ENCODE peak calls at places on chromosomes 11 and 22, in five cellular contexts. X, O, E, D and G are unnamed samples. For H3K36me3 and H3K9me3, the result is how much of the 10 kb centered on the place peaks cover.

GRCh38 chr22:30423296-30423958 is 2.1 kb upstream of the MTFP1 start:
- DNase-seq in X (no peak), O (no peak), E (peak), D (no peak), G (no peak)

GRCh38 chr22:46084943-46085830 is 65.1 kb upstream of the PPARA start:
- DNase-seq in X (no peak), O (peak), E (peak), D (peak), G (no peak)

GRCh38 chr11:70159612-70160570 is 43.2 kb upstream of the FADD start:
- DNase-seq in X (peak), O (peak), E (peak), D (no peak), G (no peak)

GRCh38 chr11:72719144-72719543 is 33.1 kb downstream of the ARAP1 start:
- DNase-seq in X (no peak), O (no peak), E (no peak), D (no peak), G (no peak)

GRCh38 chr11:64800633-64801464 is 2.2 kb downstream of the MAP4K2 start:
- DNase-seq in X (no peak), O (no peak), E (no peak), D (no peak), G (no peak)

GRCh38 chr11:126440276-126440675 is 84.8 kb downstream of the ST3GAL4 start:
- DNase-seq in X (no peak), O (no peak), E (no peak), D (no peak), G (no peak)

GRCh38 chr11:19577849-19578619 is 134.6 kb upstream of the NAV2 start:
- DNase-seq in X (no peak), O (no peak), E (peak), D (peak), G (no peak)

GRCh38 chr11:78740175-78741161 is 165.8 kb upstream of the NARS2 start:
- DNase-seq in X (no peak), O (no peak), E (no peak), D (peak), G (no peak)

GRCh38 chr11:43987384-43988039 is 45.1 kb downstream of the C11orf96 start:
- DNase-seq in X (no peak), O (peak), E (no peak), D (peak), G (no peak)

GRCh38 chr11:86232556-86232955 is 12.0 kb upstream of the EED start:
- DNase-seq in X (no peak), O (no peak), E (no peak), D (no peak), G (no peak)

GRCh38 chr11:108614086-108614485 is 20.5 kb upstream of the EXPH5 start:
- DNase-seq in X (no peak), O (no peak), E (no peak), D (no peak), G (no peak)

GRCh38 chr22:28594784-28595324 is 84.8 kb downstream of the TTC28 start:
- DNase-seq in X (peak), O (no peak), E (no peak), D (peak), G (peak)

GRCh38 chr22:30265131-30265720 is 1.4 kb downstream of the OSM start:
- DNase-seq in X (no peak), O (no peak), E (no peak), D (no peak), G (no peak)

GRCh38 chr11:76692956-76693355 is 22.4 kb upstream of the LRRC32 start:
- DNase-seq in X (no peak), O (no peak), E (no peak), D (no peak), G (no peak)

GRCh38 chr11:77215106-77215505 is 86.4 kb downstream of the GDPD4 start:
- DNase-seq in X (no peak), O (no peak), E (no peak), D (no peak), G (no peak)

GRCh38 chr11:65274734-65275682 is 13.2 kb downstream of the POLA2 start:
- DNase-seq in X (peak), O (peak), E (peak), D (peak), G (no peak)

GRCh38 chr22:20615021-20615420 is 107.6 kb downstream of the MED15 start:
- DNase-seq in X (no peak), O (no peak), E (no peak), D (no peak), G (no peak)

GRCh38 chr11:130888790-130889189 is 27.5 kb downstream of the SNX19 start:
- DNase-seq in X (no peak), O (no peak), E (no peak), D (no peak), G (no peak)

GRCh38 chr22:29879738-29880137 is 3.2 kb upstream of the MTMR3 start:
- DNase-seq in X (peak), O (no peak), E (no peak), D (peak), G (no peak)

GRCh38 chr22:35205956-35206355 is 51.3 kb upstream of the HMGXB4 start:
- DNase-seq in X (no peak), O (no peak), E (peak), D (no peak), G (no peak)

GRCh38 chr11:61345170-61345610 is 12.2 kb downstream of the TKFC start:
- DNase-seq in X (no peak), O (no peak), E (no peak), D (peak), G (no peak)

GRCh38 chr11:9739108-9739507 is 75.2 kb downstream of the SWAP70 start:
- DNase-seq in X (no peak), O (no peak), E (no peak), D (no peak), G (no peak)

GRCh38 chr22:49747705-49748104 is 80.0 kb downstream of the BRD1 start:
- DNase-seq in X (no peak), O (no peak), E (no peak), D (no peak), G (no peak)

GRCh38 chr22:30870451-30871345 is 97.9 kb downstream of the MORC2 start:
- DNase-seq in X (no peak), O (no peak), E (no peak), D (peak), G (no peak)

GRCh38 chr22:41425704-41426365 is 20.8 kb downstream of the TOB2 start:
- DNase-seq in X (no peak), O (no peak), E (no peak), D (no peak), G (no peak)

GRCh38 chr11:2693271-2693833 is 6.4 kb downstream of the KCNQ1OT1 start:
- DNase-seq in X (no peak), O (no peak), E (no peak), D (no peak), G (no peak)

GRCh38 chr11:43920598-43921419 is 21.6 kb upstream of the C11orf96 start:
- DNase-seq in X (peak), O (peak), E (no peak), D (no peak), G (no peak)

GRCh38 chr11:78227906-78228305 is 39.2 kb downstream of the USP35 start:
- DNase-seq in X (no peak), O (no peak), E (no peak), D (no peak), G (no peak)

GRCh38 chr11:1267441-1268100 is 41.9 kb downstream of the TOLLIP start:
- DNase-seq in X (no peak), O (no peak), E (no peak), D (no peak), G (no peak)

GRCh38 chr11:118436639-118437045 is 350 bp downstream of the KMT2A start:
- DNase-seq in X (no peak), O (no peak), E (no peak), D (no peak), G (no peak)

GRCh38 chr11:62120466-62120865 is 3.3 kb upstream of the INCENP start:
- DNase-seq in X (no peak), O (no peak), E (no peak), D (no peak), G (no peak)

GRCh38 chr11:117703209-117703608 is 93.8 kb downstream of the DSCAML1 start:
- DNase-seq in X (no peak), O (no peak), E (no peak), D (no peak), G (no peak)

GRCh38 chr11:84564180-84564866 is 1062.8 kb downstream of the DLG2 start:
- DNase-seq in X (peak), O (peak), E (no peak), D (peak), G (no peak)

GRCh38 chr11:104570088-104570701 is 328.1 kb downstream of the CASP12 start:
- DNase-seq in X (no peak), O (no peak), E (no peak), D (no peak), G (no peak)

GRCh38 chr11:61072316-61073109 is 29.8 kb upstream of the CD5 start:
- DNase-seq in X (no peak), O (no peak), E (no peak), D (no peak), G (no peak)

GRCh38 chr11:87859583-87859982 is 315.7 kb downstream of the RAB38 start:
- DNase-seq in X (no peak), O (peak), E (no peak), D (no peak), G (no peak)

GRCh38 chr11:114398303-114398920 is 1.9 kb downstream of the C11orf71 start:
- DNase-seq in X (no peak), O (no peak), E (no peak), D (no peak), G (no peak)

GRCh38 chr11:18727499-18728236 is 1.7 kb upstream of the IGSF22 start:
- DNase-seq in X (peak), O (no peak), E (no peak), D (peak), G (no peak)

DNA sequence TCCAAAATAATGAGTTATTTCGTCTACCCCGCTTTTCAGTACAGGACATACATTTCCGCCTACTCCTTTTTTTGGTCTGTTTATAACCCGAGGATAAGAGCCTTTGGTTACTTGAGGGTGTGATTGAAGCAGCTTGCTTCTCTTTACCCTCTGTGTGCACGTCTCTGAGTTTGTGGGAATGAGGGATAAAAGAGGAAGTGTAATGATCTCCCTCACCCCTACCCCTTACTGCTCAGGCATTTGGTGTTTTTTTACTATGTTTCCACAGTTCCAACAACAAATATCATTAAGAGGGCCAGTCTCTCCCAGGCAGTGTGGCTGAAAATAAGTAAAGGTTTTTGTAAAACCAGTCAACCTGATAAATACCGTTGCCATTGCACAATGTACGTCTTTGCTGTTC is 83.2 kb upstream of the GAL start:
- DNase-seq in X (no peak), O (no peak), E (no peak), D (no peak), G (no peak)
- H3K36me3 ChIP-seq in X (half or more), O (half or more), E (under half), D (half or more), G (half or more)

GRCh38 chr22:22156716-22157499 is 87.7 kb upstream of the VPREB1 start:
- DNase-seq in X (peak), O (peak), E (peak), D (peak), G (peak)
- TF ChIP-seq POLR2AphosphoS5 in X (no peak), O (no peak), E (no peak), D (no peak), G (no peak)

DNA sequence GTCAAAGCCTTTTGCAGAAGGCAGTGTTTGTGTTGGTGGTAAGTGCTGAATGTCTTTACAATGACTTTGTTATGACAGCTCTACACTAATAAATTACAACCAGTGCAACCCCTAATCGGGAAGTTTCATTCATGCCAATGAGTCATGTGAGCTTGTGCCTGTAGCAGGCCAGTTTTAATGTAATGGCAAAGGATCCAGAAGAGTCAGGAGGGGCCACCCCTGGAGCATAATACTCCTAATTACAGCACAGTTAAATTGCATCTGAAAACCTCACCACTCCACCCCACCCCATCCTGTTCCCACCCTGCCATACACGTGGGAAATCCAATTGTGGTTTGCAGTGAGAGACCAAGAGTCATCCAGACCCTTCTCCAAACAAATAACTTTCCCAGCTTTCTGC is 277.4 kb upstream of the FAT3 start:
- DNase-seq in X (no peak), O (no peak), E (peak), D (no peak), G (no peak)
- H3K9me3 ChIP-seq in X (under half), O (under half), E (under half), D (under half), G (under half)

GRCh38 chr11:8682219-8683114 is at the start of the genes RPL27A and TRIM66:
- DNase-seq in X (peak), O (peak), E (peak), D (peak), G (peak)
- H3K36me3 ChIP-seq in X (under half), O (half or more), E (under half), D (under half), G (under half)

DNA sequence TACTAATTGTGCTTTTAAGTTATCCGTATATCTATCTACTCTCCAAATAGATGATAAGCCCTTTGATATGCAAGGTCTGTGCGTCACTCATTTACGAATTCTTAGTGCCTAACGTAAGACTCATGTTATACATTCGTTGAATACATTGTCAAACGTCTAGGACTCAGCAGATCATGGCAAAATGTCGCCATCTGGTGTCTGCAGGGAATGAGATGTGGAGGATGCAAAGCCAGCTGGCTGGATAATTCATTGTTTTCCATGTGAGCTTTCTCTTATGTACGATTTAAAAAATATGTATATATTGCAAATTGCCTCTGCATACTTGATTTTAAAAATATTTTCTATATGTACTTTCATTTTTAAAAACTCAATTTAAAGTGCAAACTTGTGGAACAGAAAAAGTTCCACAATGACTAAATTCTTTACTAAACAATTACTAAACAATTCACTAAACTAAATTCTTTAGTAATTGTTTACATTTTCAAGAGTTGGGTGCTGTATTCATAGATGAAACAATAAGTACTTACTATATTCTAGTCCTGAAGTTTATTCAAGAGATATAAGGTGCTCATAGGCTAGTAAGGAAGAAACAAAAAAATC is 33.8 kb downstream of the ZNF202 start:
- DNase-seq in X (peak), O (peak), E (peak), D (peak), G (peak)
- TF ChIP-seq POLR2AphosphoS5 in X (no peak), O (no peak), E (no peak), D (no peak), G (no peak)

DNA sequence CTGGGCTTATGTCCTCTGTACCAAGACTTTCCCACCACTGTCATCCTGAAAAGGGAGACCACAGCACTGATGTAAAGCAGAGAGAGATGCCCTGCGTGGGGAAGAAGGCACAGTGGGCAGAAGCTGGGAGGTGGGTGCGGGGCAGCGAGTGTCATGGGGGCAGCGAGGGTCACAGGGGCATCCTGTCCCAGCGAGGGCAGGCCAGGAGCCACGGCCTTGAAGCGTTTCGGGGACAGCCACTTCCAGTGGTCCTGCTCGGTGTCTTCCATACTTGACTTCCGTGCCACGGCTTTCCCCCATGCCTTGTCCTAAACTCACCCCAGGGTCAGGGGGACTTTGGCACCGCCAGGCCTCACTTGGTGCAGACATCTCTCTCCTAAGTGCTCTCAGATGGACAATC is 1121.3 kb downstream of the TBC1D22A start:
- DNase-seq in X (no peak), O (no peak), E (no peak), D (no peak), G (no peak)
- H3K9me3 ChIP-seq in X (under half), O (under half), E (under half), D (under half), G (under half)

GRCh38 chr11:93735627-93736026 is 5.7 kb downstream of the TAF1D start:
- DNase-seq in X (no peak), O (no peak), E (no peak), D (no peak), G (no peak)

GRCh38 chr11:93733474-93733873 is 7.8 kb downstream of the TAF1D start:
- DNase-seq in X (no peak), O (no peak), E (no peak), D (no peak), G (no peak)

GRCh38 chr11:93736129-93736528 is 5.2 kb downstream of the TAF1D start:
- DNase-seq in X (no peak), O (no peak), E (no peak), D (no peak), G (no peak)

GRCh38 chr11:93732237-93732892 is 8.9 kb downstream of the TAF1D start:
- DNase-seq in X (no peak), O (no peak), E (no peak), D (no peak), G (no peak)

DNA sequence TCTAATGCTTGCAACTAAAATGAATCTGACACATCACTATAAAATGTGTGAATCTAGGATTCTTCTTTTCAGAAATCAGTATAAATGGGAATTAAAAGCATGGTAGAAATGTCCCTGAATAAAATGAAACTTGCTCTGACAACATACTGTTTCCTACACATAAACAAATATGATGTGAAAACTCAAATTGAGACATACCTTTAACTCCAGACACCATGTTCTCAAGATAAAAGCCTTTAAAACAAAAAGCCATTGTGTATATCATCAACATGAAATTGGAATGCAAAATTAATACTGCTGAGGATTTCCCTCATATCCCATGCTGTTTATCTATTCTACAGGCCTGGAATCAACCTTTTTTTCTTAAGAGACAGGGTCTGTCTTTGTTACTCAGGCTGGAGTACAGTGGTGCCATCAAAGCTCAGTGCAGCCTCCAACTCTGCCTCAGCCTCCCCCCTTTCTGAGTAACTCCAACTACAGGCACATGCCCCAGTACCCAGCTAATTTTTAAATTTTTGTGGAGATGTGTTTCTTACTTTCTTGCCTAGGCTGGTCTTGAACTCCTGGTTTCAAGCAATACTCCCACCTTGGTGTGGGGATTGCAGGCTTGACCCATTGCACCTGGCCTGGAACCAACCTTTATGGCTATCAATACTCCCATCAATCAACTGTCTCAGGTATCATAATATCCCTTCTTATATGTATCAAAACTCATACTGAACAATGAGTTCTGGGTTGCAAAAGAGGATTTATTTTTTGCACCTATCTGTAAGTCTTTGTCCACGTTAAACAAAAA is 6.7 kb downstream of the TAF1D start:
- DNase-seq in X (no peak), O (no peak), E (no peak), D (no peak), G (no peak)
- H3K36me3 ChIP-seq in X (half or more), O (half or more), E (under half), D (half or more), G (half or more)